ENCODE peak calls at places on chromosome 19, in four cellular contexts. I is IMR-90, Y is neural progenitor cell, A is PC-9. Z is an unnamed sample.

GRCh38 chr19:46860846-46861690 is at the start of gene ARHGAP35:
- DNase-seq in Y (no peak), I (no peak), A (no peak), Z (no peak)

GRCh38 chr19:17872251-17873001 is 681 bp downstream of the SLC5A5 start:
- DNase-seq in Y (no peak), I (no peak), A (no peak), Z (no peak)

GRCh38 chr19:45934551-45935230 is 20.1 kb upstream of the NANOS2 start:
- DNase-seq in A (no peak), Y (no peak), I (no peak), Z (no peak)

GRCh38 chr19:34254552-34255432 is at the start of gene GARRE1:
- DNase-seq in Y (peak; percentile 71), I (peak; percentile 24), A (no peak), Z (peak; percentile 38)

GRCh38 chr19:49601482-49602038 is 10.6 kb downstream of the PRR12 start:
- DNase-seq in Y (no peak), I (no peak), A (no peak), Z (no peak)

GRCh38 chr19:34589730-34590129 is 87.2 kb downstream of the SCGB2B2 start:
- DNase-seq in Y (no peak), I (no peak), A (no peak), Z (no peak)

GRCh38 chr19:10346509-10346908 is 7.1 kb upstream of the ICAM3 start:
- DNase-seq in A (no peak), I (peak; percentile 25), Y (no peak), Z (peak; percentile 8)

GRCh38 chr19:55451522-55452380 is 8.7 kb upstream of the SHISA7 start:
- DNase-seq in Y (peak; percentile 72), I (no peak), A (no peak), Z (no peak)

GRCh38 chr19:772730-773436 is 22.0 kb downstream of the MISP start:
- DNase-seq in A (peak; percentile 49), I (no peak), Y (peak; percentile 67), Z (no peak)

GRCh38 chr19:55069137-55069858 is 6.3 kb upstream of the RDH13 start:
- DNase-seq in Y (peak; percentile 61), I (no peak), A (peak; percentile 98), Z (peak; percentile 29)

GRCh38 chr19:34649886-34650543 is 26.9 kb downstream of the SCGB2B2 start:
- DNase-seq in I (no peak), A (peak; percentile 69), Y (no peak), Z (no peak)

GRCh38 chr19:34404109-34404909 is at the start of gene PDCD2L:
- DNase-seq in I (peak; percentile 85), Y (peak; percentile 97), A (peak; percentile 75), Z (peak; percentile 78)

GRCh38 chr19:16957151-16957662 is 68.4 kb downstream of the F2RL3 start:
- DNase-seq in A (peak; percentile 93), I (no peak), Y (no peak), Z (no peak)

GRCh38 chr19:34497112-34497805 is 15.7 kb downstream of the WTIP start:
- DNase-seq in A (no peak), I (no peak), Y (no peak), Z (no peak)

GRCh38 chr19:17450264-17451075 is 2.0 kb upstream of the TMEM221 start:
- DNase-seq in I (no peak), A (peak; percentile 94), Y (no peak), Z (no peak)

GRCh38 chr19:873084-874019 is 13.9 kb downstream of the CFD start:
- DNase-seq in I (peak; percentile 31), Y (peak; percentile 62), A (no peak), Z (peak; percentile 64)

GRCh38 chr19:13902993-13903555 is 2.8 kb downstream of the BRME1 start:
- DNase-seq in I (no peak), Y (no peak), A (no peak), Z (no peak)

GRCh38 chr19:23378948-23379347 is 16.3 kb downstream of the ZNF91 start:
- DNase-seq in I (no peak), A (no peak), Y (no peak), Z (no peak)

GRCh38 chr19:1286451-1286858 is 782 bp downstream of the EFNA2 start:
- DNase-seq in A (no peak), I (no peak), Y (no peak), Z (no peak)

GRCh38 chr19:29884044-29884443 is 58.0 kb upstream of the URI1 start:
- DNase-seq in I (no peak), A (no peak), Y (no peak), Z (no peak)
- TF ChIP-seq CTCF in I (no peak), A (no peak), Y (no peak), Z (no peak)

GRCh38 chr19:41443813-41444455 is 978 bp downstream of the ERICH4 start:
- DNase-seq in I (no peak), A (no peak), Y (no peak), Z (no peak)
- H3K4me2 ChIP-seq in I (no peak overlapping the region), A (no peak overlapping the region), Y (no peak overlapping the region), Z (no peak overlapping the region)

GRCh38 chr19:40191836-40192646 is 815 bp downstream of the MAP3K10 start:
- DNase-seq in Y (peak; percentile 89), A (no peak), I (peak; percentile 19), Z (peak; percentile 25)
- H3K27ac ChIP-seq in Y (no peak overlapping the region), A (no peak overlapping the region), I (peak overlapping the region; percentile 1), Z (peak overlapping the region; percentile 5)

DNA sequence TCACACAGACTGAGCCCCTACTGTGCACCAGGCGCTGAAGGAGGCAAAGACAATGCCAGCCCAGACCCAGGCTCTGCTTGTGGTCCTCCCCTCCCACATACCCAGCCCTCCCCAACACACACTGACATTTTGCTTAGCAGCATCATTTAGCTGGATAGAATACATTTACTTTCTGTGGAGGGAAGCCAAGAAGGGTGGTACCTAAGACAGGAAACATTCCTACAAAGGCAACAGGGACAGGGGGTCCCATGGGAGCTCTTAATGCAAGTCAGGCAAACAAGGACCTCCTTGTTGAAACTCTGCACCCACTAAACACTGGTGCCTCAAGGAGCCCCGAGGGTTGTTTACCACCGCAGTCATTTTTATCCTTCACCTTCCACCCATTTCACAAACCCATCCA is 77.0 kb upstream of the ZNF507 start:
- DNase-seq in A (no peak), Y (no peak), I (no peak), Z (no peak)
- TF ChIP-seq CTCF in A (no peak), Y (no peak), I (no peak), Z (no peak)

GRCh38 chr19:39304185-39304513 is 7.9 kb downstream of the IFNL1 start:
- DNase-seq in I (no peak), Y (no peak), A (no peak), Z (no peak)

GRCh38 chr19:39306075-39306474 is 9.9 kb downstream of the IFNL1 start:
- DNase-seq in I (no peak), A (no peak), Y (no peak), Z (no peak)

GRCh38 chr19:39307233-39307821 is 11.1 kb downstream of the IFNL1 start:
- DNase-seq in Y (peak; percentile 93), I (no peak), A (no peak), Z (no peak)

GRCh38 chr19:39303373-39304184 is 7.4 kb downstream of the IFNL1 start:
- DNase-seq in A (no peak), I (no peak), Y (peak; percentile 31), Z (no peak)

DNA sequence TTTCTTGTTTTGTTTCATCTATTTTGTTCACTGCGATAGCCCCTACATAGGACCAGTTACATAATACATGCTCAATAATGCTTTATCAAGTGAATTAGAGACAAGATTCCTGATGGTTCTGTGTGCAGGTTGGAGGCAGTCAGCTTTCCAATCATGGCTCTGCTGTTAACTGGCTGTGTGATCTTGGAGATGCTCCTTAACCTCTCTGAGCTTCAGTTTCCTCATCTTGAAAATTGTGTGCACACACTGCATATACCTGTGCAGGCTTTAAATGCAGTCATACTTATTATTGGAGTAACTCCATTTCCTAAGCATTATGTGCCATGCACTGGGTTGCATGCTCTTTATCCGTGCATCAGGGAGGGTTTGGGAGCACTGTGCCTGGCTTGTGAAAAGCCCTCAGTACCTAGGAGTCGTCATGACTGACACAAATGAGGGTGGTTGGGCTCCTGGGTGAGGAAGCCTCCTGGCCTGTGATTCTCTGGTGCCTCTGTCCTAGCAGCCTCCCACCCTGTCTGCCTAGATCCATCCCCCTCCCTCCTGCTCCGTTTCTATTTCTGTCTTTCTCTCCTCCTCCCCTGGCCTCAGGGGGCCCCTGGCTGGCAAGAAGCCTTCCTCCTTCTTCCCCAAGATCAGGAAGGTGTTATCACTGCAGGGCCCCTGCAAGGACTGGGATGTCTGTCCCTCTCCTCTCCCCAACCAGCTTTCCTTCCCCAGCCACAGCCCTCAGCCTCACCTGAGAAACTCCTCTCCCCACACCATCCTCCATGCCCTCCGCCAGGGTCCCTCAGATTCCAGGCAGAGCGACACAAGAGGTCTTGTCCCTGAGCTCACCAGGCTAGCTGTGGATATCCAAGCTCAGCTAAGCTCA is 8.7 kb downstream of the IFNL1 start:
- DNase-seq in A (no peak), Y (no peak), I (no peak), Z (no peak)
- H3K4me2 ChIP-seq in A (no peak overlapping the region), Y (peak overlapping the region; percentile 2), I (no peak overlapping the region), Z (no peak overlapping the region)

DNA sequence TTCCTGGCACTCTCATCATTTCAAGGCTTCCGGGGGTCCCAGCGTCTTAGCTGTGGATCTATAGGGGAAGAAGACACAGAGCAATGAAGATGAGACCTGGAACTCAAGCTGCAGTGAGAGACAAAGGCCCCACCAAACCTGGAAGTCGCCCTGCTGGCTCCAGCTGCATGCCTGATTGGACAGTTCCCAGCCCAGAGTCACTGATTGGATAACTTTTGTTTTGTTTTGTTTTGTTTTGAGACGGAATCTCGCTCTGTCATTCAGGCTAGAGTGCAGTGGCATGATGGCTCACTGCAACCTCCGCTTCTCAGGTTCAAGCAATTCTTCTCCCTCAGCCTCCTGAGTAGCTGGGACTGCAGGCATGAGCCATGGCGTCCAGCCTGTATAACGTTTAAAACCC is 6.4 kb upstream of the ZNF431 start:
- DNase-seq in Y (no peak), I (no peak), A (no peak), Z (no peak)
- H3K27ac ChIP-seq in Y (no peak overlapping the region), I (no peak overlapping the region), A (no peak overlapping the region), Z (no peak overlapping the region)

DNA sequence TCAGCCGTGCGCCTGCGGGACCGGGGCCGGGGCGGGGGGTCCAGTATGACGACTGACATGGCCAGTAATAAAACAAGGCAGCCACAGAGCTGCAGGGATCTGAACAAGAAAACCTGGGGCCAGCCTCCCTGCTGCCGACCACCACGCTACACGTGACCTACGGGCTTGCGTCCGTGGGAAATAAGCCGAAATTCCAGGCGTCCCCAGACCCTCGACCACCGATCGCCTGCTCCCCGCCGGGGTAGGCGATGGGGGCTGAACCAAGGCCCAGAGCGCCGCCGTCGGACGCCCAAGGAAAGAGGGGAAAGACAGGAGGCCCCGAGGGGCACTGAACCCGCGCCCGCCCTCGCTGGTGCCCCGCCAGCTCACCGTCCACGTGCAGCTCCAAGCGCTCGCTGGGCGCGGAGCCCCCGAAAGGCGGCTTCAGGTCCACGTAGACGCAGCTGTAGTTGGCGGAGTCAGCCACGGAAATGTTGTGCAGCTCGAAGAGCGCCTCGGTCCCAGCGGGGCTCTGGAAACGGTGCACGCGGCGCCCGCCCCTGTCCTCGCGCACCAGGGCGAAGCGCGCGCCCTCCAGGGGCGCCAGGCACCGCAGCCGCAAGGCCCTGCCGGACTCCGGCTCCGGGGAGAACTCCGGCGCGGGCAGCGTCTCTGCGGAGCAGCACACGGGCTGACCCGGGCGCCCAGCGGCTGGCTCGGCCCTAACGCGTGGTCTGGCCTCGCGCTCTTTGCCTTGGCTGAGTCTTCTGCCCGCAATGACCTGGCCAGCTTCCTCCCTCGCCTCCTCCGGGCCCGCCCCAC is 3.1 kb downstream of the A1BG start:
- DNase-seq in Y (no peak), I (no peak), A (no peak), Z (no peak)
- TF ChIP-seq CTCF in Y (no peak), I (no peak), A (no peak), Z (no peak)